ENCODE peak calls at places on chromosomes 4 and X, in six cellular contexts. E is HepG2, A is upper lobe of left lung, Z is transverse colon, T is esophagus muscularis mucosa, P is endothelial cell of umbilical vein. O is an unnamed sample.

GRCh38 chr4:105520819-105521790 is 31.3 kb upstream of the ARHGEF38 start:
- DNase-seq in E (peak; percentile 35), A (no peak), Z (peak; percentile 45), T (no peak), P (peak; percentile 63), O (no peak)

GRCh38 chr4:133544097-133544496 is 395.0 kb downstream of the PCDH10 start:
- DNase-seq in E (no peak), A (no peak), Z (no peak), T (no peak), P (no peak), O (no peak)

GRCh38 chr4:1247811-1248261 is 1.1 kb downstream of the CTBP1 start:
- DNase-seq in E (no peak), A (no peak), Z (no peak), T (no peak), P (no peak), O (no peak)

GRCh38 chrX:130419263-130419662 is 17.5 kb downstream of the RBMX2 start:
- DNase-seq in E (no peak), A (no peak), Z (no peak), T (no peak), P (no peak), O (no peak)

GRCh38 chrX:151004085-151004484 is 20.9 kb downstream of the HMGB3 start:
- DNase-seq in E (peak; percentile 3), A (no peak), Z (no peak), T (no peak), P (no peak), O (no peak)

GRCh38 chr4:168803727-168804126 is 206.3 kb downstream of the CBR4 start:
- DNase-seq in E (no peak), A (no peak), Z (no peak), T (no peak), P (peak; percentile 89), O (no peak)

GRCh38 chr4:84855774-84856173 is 110.7 kb downstream of the WDFY3 start:
- DNase-seq in E (peak; percentile 18), A (no peak), Z (no peak), T (no peak), P (no peak), O (no peak)

GRCh38 chr4:188665466-188665865 is 526.2 kb downstream of the TRIML1 start:
- DNase-seq in E (no peak), A (no peak), Z (no peak), T (no peak), P (no peak), O (no peak)

GRCh38 chr4:36841583-36842326 is 402.8 kb upstream of the NWD2 start:
- DNase-seq in E (no peak), A (no peak), Z (no peak), T (no peak), P (no peak), O (no peak)

GRCh38 chr4:20252656-20253271 is 1.1 kb downstream of the SLIT2 start:
- DNase-seq in E (no peak), A (peak; percentile 21), Z (peak; percentile 11), T (no peak), P (peak; percentile 45), O (peak; percentile 75)

GRCh38 chr4:47930971-47931804 is 16.8 kb upstream of the NFXL1 start:
- DNase-seq in E (no peak), A (no peak), Z (no peak), T (no peak), P (peak; percentile 45), O (no peak)

GRCh38 chr4:60033826-60034225 is 1166.3 kb upstream of the ADGRL3 start:
- DNase-seq in E (no peak), A (no peak), Z (no peak), T (no peak), P (no peak), O (no peak)

GRCh38 chrX:133726211-133726630 is 259.2 kb downstream of the GPC3 start:
- DNase-seq in E (peak; percentile 27), A (no peak), Z (no peak), T (no peak), P (peak; percentile 15), O (no peak)

GRCh38 chr4:154491341-154491679 is 289 bp downstream of the DCHS2 start:
- DNase-seq in E (no peak), A (no peak), Z (peak; percentile 10), T (peak; percentile 89), P (no peak), O (peak; percentile 72)

GRCh38 chr4:128393111-128393704 is 105.6 kb upstream of the PGRMC2 start:
- DNase-seq in E (no peak), A (no peak), Z (no peak), T (no peak), P (peak; percentile 5), O (no peak)

GRCh38 chr4:138398297-138398696 is 156.1 kb upstream of the SLC7A11 start:
- DNase-seq in E (peak; percentile 49), A (no peak), Z (no peak), T (no peak), P (peak; percentile 54), O (no peak)

GRCh38 chr4:7811536-7812190 is 128.0 kb downstream of the AFAP1 start:
- DNase-seq in E (no peak), A (peak; percentile 50), Z (peak; percentile 57), T (no peak), P (no peak), O (no peak)

GRCh38 chr4:94962484-94962883 is 204.7 kb downstream of the BMPR1B start:
- DNase-seq in E (no peak), A (no peak), Z (no peak), T (no peak), P (no peak), O (no peak)

GRCh38 chr4:27861381-27861787 is 1000.7 kb downstream of the STIM2 start:
- DNase-seq in E (peak; percentile 25), A (peak; percentile 22), Z (no peak), T (no peak), P (no peak), O (no peak)

GRCh38 chr4:1768367-1769034 is 24.6 kb upstream of the FGFR3 start:
- DNase-seq in E (peak; percentile 35), A (peak; percentile 83), Z (no peak), T (no peak), P (no peak), O (no peak)

GRCh38 chr4:15756361-15756861 is 21.7 kb upstream of the CD38 start:
- DNase-seq in E (peak; percentile 16), A (peak; percentile 22), Z (peak; percentile 20), T (no peak), P (no peak), O (no peak)

GRCh38 chr4:158949094-158949493 is 153.8 kb upstream of the RAPGEF2 start:
- DNase-seq in E (no peak), A (no peak), Z (no peak), T (no peak), P (peak; percentile 82), O (no peak)

GRCh38 chr4:8427761-8428287 is 12.7 kb downstream of the ACOX3 start:
- DNase-seq in E (peak; percentile 76), A (no peak), Z (peak; percentile 17), T (no peak), P (peak; percentile 73), O (no peak)

GRCh38 chr4:102640669-102641068 is 120.1 kb downstream of the MANBA start:
- DNase-seq in E (no peak), A (no peak), Z (no peak), T (no peak), P (peak; percentile 53), O (no peak)

GRCh38 chrX:29947225-29947624 is 268.1 kb upstream of the MAGEB2 start:
- DNase-seq in E (no peak), A (no peak), Z (no peak), T (no peak), P (no peak), O (no peak)

GRCh38 chrX:29952016-29952415 is 263.3 kb upstream of the MAGEB2 start:
- DNase-seq in E (no peak), A (no peak), Z (no peak), T (no peak), P (no peak), O (no peak)

GRCh38 chrX:29948653-29949052 is 266.7 kb upstream of the MAGEB2 start:
- DNase-seq in E (no peak), A (no peak), Z (no peak), T (no peak), P (peak; percentile 67), O (no peak)
- TF ChIP-seq POLR2A in E (no peak), A (no peak), Z (no peak), T (no peak), P (no peak), O (no peak)

GRCh38 chrX:44227981-44228380 is 115.5 kb downstream of the EFHC2 start:
- DNase-seq in E (no peak), A (no peak), Z (no peak), T (no peak), P (no peak), O (no peak)

GRCh38 chrX:44223150-44223549 is 120.3 kb downstream of the EFHC2 start:
- DNase-seq in E (no peak), A (no peak), Z (peak; percentile 58), T (no peak), P (peak; percentile 1), O (no peak)

GRCh38 chrX:44228621-44229020 is 114.9 kb downstream of the EFHC2 start:
- DNase-seq in E (no peak), A (no peak), Z (no peak), T (no peak), P (no peak), O (no peak)

GRCh38 chrX:44224760-44225159 is 118.7 kb downstream of the EFHC2 start:
- DNase-seq in E (no peak), A (no peak), Z (peak; percentile 33), T (no peak), P (no peak), O (no peak)

DNA sequence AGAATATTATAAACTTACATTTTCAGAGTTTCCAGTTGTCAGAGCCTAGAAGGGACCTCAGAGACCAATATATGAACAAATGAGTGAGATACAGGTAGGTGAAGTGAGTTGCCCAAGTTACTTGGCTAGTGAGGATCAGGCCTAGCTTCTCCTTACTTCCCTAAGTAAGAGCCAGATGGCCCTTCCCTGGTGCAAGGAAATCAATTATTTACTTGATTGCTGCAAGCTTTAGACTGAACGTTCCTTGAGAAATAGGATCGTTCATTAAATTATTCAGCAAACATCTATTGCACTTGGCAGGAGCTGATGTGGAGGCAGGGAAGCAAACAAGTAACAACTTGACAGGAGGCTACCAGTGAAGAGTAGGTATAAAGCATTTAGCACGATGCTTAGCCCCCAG is 117.8 kb downstream of the EFHC2 start:
- DNase-seq in E (no peak), A (no peak), Z (no peak), T (no peak), P (no peak), O (no peak)
- TF ChIP-seq POLR2AphosphoS5 in E (no peak), A (no peak), Z (no peak), T (no peak), P (no peak), O (no peak)

GRCh38 chrX:74419861-74420193 is 1.5 kb upstream of the SLC16A2 start:
- DNase-seq in E (no peak), A (no peak), Z (no peak), T (no peak), P (no peak), O (no peak)
- H3K4me3 ChIP-seq in E (peak overlapping the region; percentile 67), A (peak overlapping the region; percentile 53), Z (peak overlapping the region; percentile 35), T (peak overlapping the region; percentile 69), P (peak overlapping the region; percentile 43), O (peak overlapping the region; percentile 25)

DNA sequence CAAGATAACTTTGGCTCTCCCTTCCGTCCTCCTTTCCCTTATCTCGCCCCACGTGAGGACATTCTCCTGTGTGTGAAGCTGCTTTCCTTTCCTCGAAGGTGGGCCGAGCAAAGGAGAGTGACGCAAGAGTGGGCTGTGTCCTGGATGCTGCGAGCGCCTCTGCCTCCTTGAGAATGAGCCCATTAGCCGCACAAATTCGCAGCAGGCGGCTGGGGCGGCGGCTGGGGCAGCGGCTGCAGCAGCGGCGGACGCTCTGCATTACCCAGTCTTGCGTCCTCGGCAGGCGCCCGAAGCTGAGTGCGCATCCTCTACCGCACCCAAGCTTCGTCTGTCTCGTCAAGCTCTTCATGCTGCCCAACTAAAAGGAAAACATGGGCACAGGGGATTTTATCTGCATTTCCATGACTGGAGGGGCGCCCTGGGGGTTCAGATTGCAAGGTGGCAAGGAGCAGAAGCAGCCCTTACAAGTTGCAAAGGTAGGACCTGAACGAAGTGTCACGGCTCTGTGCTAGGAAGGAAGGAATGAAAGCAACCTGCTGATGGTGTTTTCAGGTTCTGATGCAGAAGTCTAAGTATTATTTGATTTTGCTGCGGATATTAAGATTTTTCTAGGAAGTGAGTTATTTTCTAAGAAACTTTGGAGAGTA is at the start of gene SYNPO2:
- DNase-seq in E (no peak), A (peak; percentile 54), Z (peak; percentile 72), T (peak; percentile 96), P (peak; percentile 76), O (peak; percentile 82)
- TF ChIP-seq POLR2A in E (no peak), A (no peak), Z (peak; percentile 79), T (peak; percentile 76), P (no peak), O (no peak)